ENCODE peak calls at places on chromosomes 11 and 22, in six cellular contexts. One of them, this sample, is unnamed.

GRCh38 chr11:45984192-45984591 is 61.7 kb downstream of the LARGE2 start:
- DNase-seq in stimulated activated naive CD4-positive, alpha-beta T cell: no peak
- DNase-seq in neural progenitor cell: no peak
- DNase-seq in body of pancreas: no peak
- DNase-seq in activated CD4-positive, alpha-beta T cell treated with anti-CD3 and anti-CD28 coated beads, Interleukin-2, amount 50 U/mL, for 1 hour: no peak
- DNase-seq in kidney glomerular epithelial cell: no peak
- DNase-seq in this sample: no peak

GRCh38 chr22:30704978-30705377 is 10.3 kb downstream of the OSBP2 start:
- DNase-seq in body of pancreas: no peak
- DNase-seq in neural progenitor cell: no peak
- DNase-seq in activated CD4-positive, alpha-beta T cell treated with anti-CD3 and anti-CD28 coated beads, Interleukin-2, amount 50 U/mL, for 1 hour: no peak
- DNase-seq in stimulated activated naive CD4-positive, alpha-beta T cell: no peak
- DNase-seq in kidney glomerular epithelial cell: no peak
- DNase-seq in this sample: no peak

GRCh38 chr11:75503531-75504099 is 22.1 kb downstream of the GDPD5 start:
- DNase-seq in stimulated activated naive CD4-positive, alpha-beta T cell: no peak
- DNase-seq in neural progenitor cell: no peak
- DNase-seq in kidney glomerular epithelial cell: no peak
- DNase-seq in body of pancreas: no peak
- DNase-seq in activated CD4-positive, alpha-beta T cell treated with anti-CD3 and anti-CD28 coated beads, Interleukin-2, amount 50 U/mL, for 1 hour: no peak
- DNase-seq in this sample: no peak

GRCh38 chr11:3000032-3000961 is 8.2 kb upstream of the NAP1L4 start:
- DNase-seq in activated CD4-positive, alpha-beta T cell treated with anti-CD3 and anti-CD28 coated beads, Interleukin-2, amount 50 U/mL, for 1 hour: no peak
- DNase-seq in neural progenitor cell: peak; percentile 74
- DNase-seq in kidney glomerular epithelial cell: peak; percentile 31
- DNase-seq in stimulated activated naive CD4-positive, alpha-beta T cell: no peak
- DNase-seq in body of pancreas: peak; percentile 90
- DNase-seq in this sample: no peak

GRCh38 chr22:28246392-28246791 is 327.3 kb upstream of the PITPNB start:
- DNase-seq in stimulated activated naive CD4-positive, alpha-beta T cell: no peak
- DNase-seq in activated CD4-positive, alpha-beta T cell treated with anti-CD3 and anti-CD28 coated beads, Interleukin-2, amount 50 U/mL, for 1 hour: no peak
- DNase-seq in kidney glomerular epithelial cell: peak; percentile 66
- DNase-seq in neural progenitor cell: no peak
- DNase-seq in body of pancreas: no peak
- DNase-seq in this sample: no peak

GRCh38 chr11:104219081-104219480 is 55.1 kb upstream of the PDGFD start:
- DNase-seq in activated CD4-positive, alpha-beta T cell treated with anti-CD3 and anti-CD28 coated beads, Interleukin-2, amount 50 U/mL, for 1 hour: no peak
- DNase-seq in stimulated activated naive CD4-positive, alpha-beta T cell: no peak
- DNase-seq in kidney glomerular epithelial cell: no peak
- DNase-seq in neural progenitor cell: no peak
- DNase-seq in body of pancreas: no peak
- DNase-seq in this sample: no peak

GRCh38 chr11:35944503-35945136 is 758 bp downstream of the LDLRAD3 start:
- DNase-seq in kidney glomerular epithelial cell: no peak
- DNase-seq in activated CD4-positive, alpha-beta T cell treated with anti-CD3 and anti-CD28 coated beads, Interleukin-2, amount 50 U/mL, for 1 hour: no peak
- DNase-seq in neural progenitor cell: peak; percentile 33
- DNase-seq in body of pancreas: no peak
- DNase-seq in stimulated activated naive CD4-positive, alpha-beta T cell: no peak
- DNase-seq in this sample: no peak

GRCh38 chr22:23509571-23510302 is 70.4 kb downstream of the IGLL1 start:
- DNase-seq in body of pancreas: no peak
- DNase-seq in neural progenitor cell: no peak
- DNase-seq in stimulated activated naive CD4-positive, alpha-beta T cell: no peak
- DNase-seq in activated CD4-positive, alpha-beta T cell treated with anti-CD3 and anti-CD28 coated beads, Interleukin-2, amount 50 U/mL, for 1 hour: no peak
- DNase-seq in kidney glomerular epithelial cell: no peak
- DNase-seq in this sample: no peak

GRCh38 chr22:48745842-48746788 is 1081.6 kb downstream of the BRD1 start:
- DNase-seq in body of pancreas: no peak
- DNase-seq in neural progenitor cell: no peak
- DNase-seq in stimulated activated naive CD4-positive, alpha-beta T cell: no peak
- DNase-seq in kidney glomerular epithelial cell: no peak
- DNase-seq in activated CD4-positive, alpha-beta T cell treated with anti-CD3 and anti-CD28 coated beads, Interleukin-2, amount 50 U/mL, for 1 hour: no peak
- DNase-seq in this sample: no peak

GRCh38 chr11:119148855-119149370 is at the start of gene ABCG4:
- DNase-seq in activated CD4-positive, alpha-beta T cell treated with anti-CD3 and anti-CD28 coated beads, Interleukin-2, amount 50 U/mL, for 1 hour: peak; percentile 16
- DNase-seq in kidney glomerular epithelial cell: no peak
- DNase-seq in stimulated activated naive CD4-positive, alpha-beta T cell: no peak
- DNase-seq in neural progenitor cell: peak; percentile 73
- DNase-seq in body of pancreas: peak; percentile 33
- DNase-seq in this sample: no peak

GRCh38 chr22:33923033-33923432 is 2.8 kb upstream of the LARGE1 start:
- DNase-seq in kidney glomerular epithelial cell: no peak
- DNase-seq in stimulated activated naive CD4-positive, alpha-beta T cell: no peak
- DNase-seq in body of pancreas: no peak
- DNase-seq in neural progenitor cell: no peak
- DNase-seq in activated CD4-positive, alpha-beta T cell treated with anti-CD3 and anti-CD28 coated beads, Interleukin-2, amount 50 U/mL, for 1 hour: no peak
- DNase-seq in this sample: no peak

GRCh38 chr11:60625262-60625661 is 74.2 kb upstream of the MS4A8 start:
- DNase-seq in stimulated activated naive CD4-positive, alpha-beta T cell: no peak
- DNase-seq in body of pancreas: peak; percentile 72
- DNase-seq in activated CD4-positive, alpha-beta T cell treated with anti-CD3 and anti-CD28 coated beads, Interleukin-2, amount 50 U/mL, for 1 hour: no peak
- DNase-seq in kidney glomerular epithelial cell: peak; percentile 56
- DNase-seq in neural progenitor cell: peak; percentile 49
- DNase-seq in this sample: no peak

GRCh38 chr11:73478737-73479347 is 102.6 kb downstream of the RELT start:
- DNase-seq in stimulated activated naive CD4-positive, alpha-beta T cell: no peak
- DNase-seq in body of pancreas: peak; percentile 26
- DNase-seq in neural progenitor cell: peak; percentile 40
- DNase-seq in activated CD4-positive, alpha-beta T cell treated with anti-CD3 and anti-CD28 coated beads, Interleukin-2, amount 50 U/mL, for 1 hour: no peak
- DNase-seq in kidney glomerular epithelial cell: peak; percentile 22
- DNase-seq in this sample: no peak

GRCh38 chr11:62925308-62925707 is 4.1 kb upstream of the CHRM1 start:
- DNase-seq in body of pancreas: no peak
- DNase-seq in activated CD4-positive, alpha-beta T cell treated with anti-CD3 and anti-CD28 coated beads, Interleukin-2, amount 50 U/mL, for 1 hour: no peak
- DNase-seq in neural progenitor cell: peak; percentile 73
- DNase-seq in stimulated activated naive CD4-positive, alpha-beta T cell: no peak
- DNase-seq in kidney glomerular epithelial cell: no peak
- DNase-seq in this sample: no peak

GRCh38 chr11:131064373-131064991 is 148.2 kb upstream of the SNX19 start:
- DNase-seq in activated CD4-positive, alpha-beta T cell treated with anti-CD3 and anti-CD28 coated beads, Interleukin-2, amount 50 U/mL, for 1 hour: no peak
- DNase-seq in kidney glomerular epithelial cell: no peak
- DNase-seq in neural progenitor cell: peak; percentile 88
- DNase-seq in body of pancreas: peak; percentile 62
- DNase-seq in stimulated activated naive CD4-positive, alpha-beta T cell: no peak
- DNase-seq in this sample: no peak

GRCh38 chr11:102837646-102838045 is 5.8 kb downstream of the MMP3 start:
- DNase-seq in stimulated activated naive CD4-positive, alpha-beta T cell: no peak
- DNase-seq in body of pancreas: no peak
- DNase-seq in neural progenitor cell: no peak
- DNase-seq in kidney glomerular epithelial cell: no peak
- DNase-seq in activated CD4-positive, alpha-beta T cell treated with anti-CD3 and anti-CD28 coated beads, Interleukin-2, amount 50 U/mL, for 1 hour: no peak
- DNase-seq in this sample: no peak

GRCh38 chr11:118054712-118055640 is 21.9 kb upstream of the TMPRSS4 start:
- DNase-seq in body of pancreas: no peak
- DNase-seq in stimulated activated naive CD4-positive, alpha-beta T cell: no peak
- DNase-seq in neural progenitor cell: no peak
- DNase-seq in activated CD4-positive, alpha-beta T cell treated with anti-CD3 and anti-CD28 coated beads, Interleukin-2, amount 50 U/mL, for 1 hour: no peak
- DNase-seq in kidney glomerular epithelial cell: no peak
- DNase-seq in this sample: no peak

This sample was measured in CD8-positive, alpha-beta T cell.